ENCODE peak calls at places on chromosomes 4 and X, in seven cellular contexts. One of them, this sample, is unnamed.
A peak's percentile ranks its signal among the peaks of the same experiment; 100 is the strongest.

GRCh38 chr4:138938371-138938699 is 77.2 kb upstream of the NOCT start:
- DNase-seq in neuronal stem cell: peak; percentile 35
- DNase-seq in mesendoderm: peak; percentile 68
- DNase-seq in mesenchymal stem cell: peak; percentile 64
- DNase-seq in IMR-90: peak; percentile 65
- DNase-seq in H9: no peak
- DNase-seq in H1: no peak
- DNase-seq in this sample: peak; percentile 64

GRCh38 chr4:7808752-7809151 is 130.9 kb downstream of the AFAP1 start:
- DNase-seq in mesendoderm: no peak
- DNase-seq in neuronal stem cell: no peak
- DNase-seq in mesenchymal stem cell: peak; percentile 72
- DNase-seq in H1: no peak
- DNase-seq in IMR-90: peak; percentile 93
- DNase-seq in H9: no peak
- DNase-seq in this sample: no peak

GRCh38 chr4:108574402-108574801 is 46.0 kb upstream of the RPL34 start:
- DNase-seq in mesenchymal stem cell: no peak
- DNase-seq in H1: no peak
- DNase-seq in mesendoderm: no peak
- DNase-seq in H9: no peak
- DNase-seq in neuronal stem cell: no peak
- DNase-seq in IMR-90: no peak
- DNase-seq in this sample: no peak

GRCh38 chr4:985123-985830 is 1.6 kb upstream of the IDUA start:
- DNase-seq in IMR-90: no peak
- DNase-seq in mesendoderm: peak; percentile 71
- DNase-seq in H1: peak; percentile 87
- DNase-seq in H9: peak; percentile 88
- DNase-seq in mesenchymal stem cell: peak; percentile 67
- DNase-seq in neuronal stem cell: no peak
- DNase-seq in this sample: peak; percentile 53

GRCh38 chr4:94947681-94948108 is 189.9 kb downstream of the BMPR1B start:
- DNase-seq in neuronal stem cell: no peak
- DNase-seq in IMR-90: no peak
- DNase-seq in H1: no peak
- DNase-seq in H9: peak; percentile 27
- DNase-seq in mesenchymal stem cell: no peak
- DNase-seq in mesendoderm: peak; percentile 87
- DNase-seq in this sample: peak; percentile 95

GRCh38 chr4:61772116-61772515 is 572.0 kb downstream of the ADGRL3 start:
- DNase-seq in H9: no peak
- DNase-seq in mesendoderm: peak; percentile 57
- DNase-seq in neuronal stem cell: no peak
- DNase-seq in H1: no peak
- DNase-seq in mesenchymal stem cell: no peak
- DNase-seq in IMR-90: no peak
- DNase-seq in this sample: peak; percentile 7

GRCh38 chr4:160745126-160745525 is 1418.7 kb downstream of the FSTL5 start:
- DNase-seq in neuronal stem cell: no peak
- DNase-seq in IMR-90: no peak
- DNase-seq in H1: no peak
- DNase-seq in mesenchymal stem cell: no peak
- DNase-seq in mesendoderm: no peak
- DNase-seq in H9: no peak
- DNase-seq in this sample: no peak

GRCh38 chr4:2923141-2923551 is 40.1 kb downstream of the NOP14 start:
- DNase-seq in IMR-90: peak; percentile 55
- DNase-seq in H9: no peak
- DNase-seq in mesendoderm: peak; percentile 44
- DNase-seq in neuronal stem cell: no peak
- DNase-seq in mesenchymal stem cell: peak; percentile 88
- DNase-seq in H1: no peak
- DNase-seq in this sample: no peak

GRCh38 chr4:183469936-183470335 is 25.5 kb downstream of the CDKN2AIP start:
- DNase-seq in mesenchymal stem cell: peak; percentile 10
- DNase-seq in neuronal stem cell: no peak
- DNase-seq in H1: no peak
- DNase-seq in mesendoderm: no peak
- DNase-seq in IMR-90: peak; percentile 61
- DNase-seq in H9: no peak
- DNase-seq in this sample: no peak

GRCh38 chr4:26081795-26082498 is 167.9 kb downstream of the SMIM20 start:
- DNase-seq in H1: no peak
- DNase-seq in mesendoderm: peak; percentile 79
- DNase-seq in mesenchymal stem cell: peak; percentile 61
- DNase-seq in neuronal stem cell: peak; percentile 43
- DNase-seq in H9: no peak
- DNase-seq in IMR-90: peak; percentile 52
- DNase-seq in this sample: peak; percentile 81

GRCh38 chrX:97858592-97858991 is 974.9 kb downstream of the RPA4 start:
- DNase-seq in IMR-90: peak; percentile 55
- DNase-seq in mesenchymal stem cell: peak; percentile 12
- DNase-seq in neuronal stem cell: no peak
- DNase-seq in H1: no peak
- DNase-seq in mesendoderm: no peak
- DNase-seq in H9: no peak
- DNase-seq in this sample: no peak

GRCh38 chr4:19739101-19739651 is 512.5 kb upstream of the SLIT2 start:
- DNase-seq in H9: no peak
- DNase-seq in IMR-90: peak; percentile 95
- DNase-seq in neuronal stem cell: no peak
- DNase-seq in mesenchymal stem cell: peak; percentile 88
- DNase-seq in H1: no peak
- DNase-seq in mesendoderm: peak; percentile 7
- DNase-seq in this sample: peak; percentile 37

GRCh38 chrX:15202458-15203177 is 67.3 kb downstream of the ASB9 start:
- DNase-seq in neuronal stem cell: no peak
- DNase-seq in H9: no peak
- DNase-seq in mesendoderm: no peak
- DNase-seq in IMR-90: no peak
- DNase-seq in H1: no peak
- DNase-seq in mesenchymal stem cell: peak; percentile 45
- DNase-seq in this sample: no peak

GRCh38 chr4:64551125-64551524 is 141.9 kb upstream of the TECRL start:
- DNase-seq in mesenchymal stem cell: no peak
- DNase-seq in neuronal stem cell: no peak
- DNase-seq in H9: no peak
- DNase-seq in IMR-90: no peak
- DNase-seq in mesendoderm: no peak
- DNase-seq in H1: no peak
- DNase-seq in this sample: no peak

GRCh38 chr4:13347517-13348125 is 136.5 kb downstream of the RAB28 start:
- DNase-seq in mesendoderm: no peak
- DNase-seq in IMR-90: peak; percentile 68
- DNase-seq in H1: no peak
- DNase-seq in mesenchymal stem cell: peak; percentile 66
- DNase-seq in neuronal stem cell: no peak
- DNase-seq in H9: no peak
- DNase-seq in this sample: no peak

GRCh38 chrX:119753001-119753400 is 5.4 kb upstream of the SOWAHD start:
- DNase-seq in mesenchymal stem cell: no peak
- DNase-seq in IMR-90: no peak
- DNase-seq in neuronal stem cell: no peak
- DNase-seq in H1: no peak
- DNase-seq in mesendoderm: peak; percentile 70
- DNase-seq in H9: peak; percentile 42
- DNase-seq in this sample: peak; percentile 81

DNA sequence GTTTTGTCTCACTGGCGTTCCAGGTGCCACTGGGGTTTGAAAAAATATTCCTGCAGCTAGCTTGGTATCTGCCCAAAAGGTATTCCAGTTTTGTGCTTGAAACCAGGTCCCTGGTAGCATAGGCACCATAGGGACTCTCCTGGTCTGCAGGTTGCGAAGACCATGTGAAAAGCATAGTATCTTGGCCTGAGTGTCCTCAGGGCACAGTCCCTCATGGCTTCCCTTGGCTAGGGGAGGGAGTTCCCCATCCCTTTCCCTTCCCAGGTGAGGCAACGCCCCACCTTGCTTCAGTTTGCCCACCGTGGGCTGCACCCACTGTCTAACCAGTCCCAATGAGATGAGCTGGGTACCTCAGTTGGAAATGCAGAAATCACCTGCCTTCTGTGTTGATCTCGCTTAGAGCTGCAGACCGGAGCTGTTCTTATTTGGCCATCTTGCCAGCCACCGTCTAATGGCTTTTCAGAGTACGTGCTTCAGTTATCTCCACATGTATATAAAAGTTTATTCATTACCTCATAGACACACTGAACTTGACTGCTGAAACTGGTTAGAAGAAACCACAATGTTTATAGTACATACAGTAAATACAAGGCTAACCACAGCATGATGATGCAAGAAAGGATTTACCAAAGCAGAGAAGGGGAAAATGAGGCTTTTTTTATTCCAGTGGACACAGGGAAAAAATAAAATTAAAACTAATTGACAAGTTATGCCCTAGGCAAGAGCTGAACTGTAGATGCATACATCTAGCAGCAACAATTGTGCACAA is 10.6 kb downstream of the PBDC1 start:
- DNase-seq in H9: no peak
- DNase-seq in neuronal stem cell: no peak
- DNase-seq in H1: no peak
- DNase-seq in mesenchymal stem cell: peak; percentile 92
- DNase-seq in IMR-90: peak; percentile 94
- DNase-seq in mesendoderm: no peak
- DNase-seq in this sample: no peak
- H3K23ac ChIP-seq in H9: no peak overlapping the region
- H3K23ac ChIP-seq in neuronal stem cell: no peak overlapping the region
- H3K23ac ChIP-seq in H1: no peak overlapping the region
- H3K23ac ChIP-seq in mesenchymal stem cell: no peak overlapping the region
- H3K23ac ChIP-seq in IMR-90: no peak overlapping the region
- H3K23ac ChIP-seq in mesendoderm: no peak overlapping the region
- H3K23ac ChIP-seq in this sample: no peak overlapping the region

GRCh38 chr4:128698386-128698785 is 111.1 kb upstream of the JADE1 start:
- DNase-seq in H1: no peak
- DNase-seq in H9: no peak
- DNase-seq in neuronal stem cell: no peak
- DNase-seq in IMR-90: no peak
- DNase-seq in mesenchymal stem cell: no peak
- DNase-seq in mesendoderm: no peak
- DNase-seq in this sample: no peak

GRCh38 chr4:128703948-128704347 is 105.6 kb upstream of the JADE1 start:
- DNase-seq in H1: no peak
- DNase-seq in IMR-90: no peak
- DNase-seq in mesendoderm: no peak
- DNase-seq in mesenchymal stem cell: no peak
- DNase-seq in neuronal stem cell: no peak
- DNase-seq in H9: no peak
- DNase-seq in this sample: no peak

GRCh38 chr4:128700659-128701350 is 108.7 kb upstream of the JADE1 start:
- DNase-seq in IMR-90: no peak
- DNase-seq in mesenchymal stem cell: no peak
- DNase-seq in mesendoderm: no peak
- DNase-seq in neuronal stem cell: no peak
- DNase-seq in H1: no peak
- DNase-seq in H9: no peak
- DNase-seq in this sample: no peak
- H2BK120ac ChIP-seq in IMR-90: no peak overlapping the region
- H2BK120ac ChIP-seq in mesenchymal stem cell: no peak overlapping the region
- H2BK120ac ChIP-seq in mesendoderm: no peak overlapping the region
- H2BK120ac ChIP-seq in neuronal stem cell: no peak overlapping the region
- H2BK120ac ChIP-seq in H1: no peak overlapping the region
- H2BK120ac ChIP-seq in H9: no peak overlapping the region
- H2BK120ac ChIP-seq in this sample: no peak overlapping the region

GRCh38 chr4:18578307-18578706 is 556.8 kb upstream of the LCORL start:
- DNase-seq in mesenchymal stem cell: no peak
- DNase-seq in IMR-90: no peak
- DNase-seq in H1: no peak
- DNase-seq in mesendoderm: no peak
- DNase-seq in neuronal stem cell: no peak
- DNase-seq in H9: no peak
- DNase-seq in this sample: no peak
- H3K23ac ChIP-seq in mesenchymal stem cell: no peak overlapping the region
- H3K23ac ChIP-seq in IMR-90: no peak overlapping the region
- H3K23ac ChIP-seq in H1: no peak overlapping the region
- H3K23ac ChIP-seq in mesendoderm: no peak overlapping the region
- H3K23ac ChIP-seq in neuronal stem cell: no peak overlapping the region
- H3K23ac ChIP-seq in H9: no peak overlapping the region
- H3K23ac ChIP-seq in this sample: no peak overlapping the region

GRCh38 chr4:141258558-141258957 is 37.9 kb downstream of the ZNF330 start:
- DNase-seq in H1: no peak
- DNase-seq in neuronal stem cell: no peak
- DNase-seq in mesenchymal stem cell: no peak
- DNase-seq in H9: no peak
- DNase-seq in mesendoderm: peak; percentile 9
- DNase-seq in IMR-90: no peak
- DNase-seq in this sample: no peak

GRCh38 chr4:141254326-141254725 is 33.6 kb downstream of the ZNF330 start:
- DNase-seq in mesenchymal stem cell: no peak
- DNase-seq in H1: no peak
- DNase-seq in neuronal stem cell: no peak
- DNase-seq in mesendoderm: peak; percentile 31
- DNase-seq in H9: peak; percentile 31
- DNase-seq in IMR-90: no peak
- DNase-seq in this sample: no peak

GRCh38 chr4:141255016-141255415 is 34.3 kb downstream of the ZNF330 start:
- DNase-seq in mesendoderm: no peak
- DNase-seq in IMR-90: peak; percentile 46
- DNase-seq in neuronal stem cell: no peak
- DNase-seq in H9: no peak
- DNase-seq in mesenchymal stem cell: no peak
- DNase-seq in H1: no peak
- DNase-seq in this sample: no peak
- H2BK120ac ChIP-seq in mesendoderm: no peak overlapping the region
- H2BK120ac ChIP-seq in IMR-90: no peak overlapping the region
- H2BK120ac ChIP-seq in neuronal stem cell: no peak overlapping the region
- H2BK120ac ChIP-seq in H9: no peak overlapping the region
- H2BK120ac ChIP-seq in mesenchymal stem cell: no peak overlapping the region
- H2BK120ac ChIP-seq in H1: no peak overlapping the region
- H2BK120ac ChIP-seq in this sample: no peak overlapping the region